ENCODE peak calls at places on chromosomes 4 and X, in four cellular contexts. One of them, this sample, is unnamed.
A peak's percentile ranks its signal among the peaks of the same experiment; 100 is the strongest.

GRCh38 chrX:129719931-129720520 is 18.8 kb upstream of the XPNPEP2 start:
- DNase-seq in NCI-H524: no peak
- DNase-seq in NCI-H446 treated with DMSO at 0.1 percent for 48 hours: no peak
- DNase-seq in OCI-M1: no peak
- DNase-seq in this sample: no peak

GRCh38 chrX:28225508-28225907 is 244.3 kb upstream of the DCAF8L1 start:
- DNase-seq in NCI-H524: no peak
- DNase-seq in NCI-H446 treated with DMSO at 0.1 percent for 48 hours: no peak
- DNase-seq in OCI-M1: no peak
- DNase-seq in this sample: no peak

GRCh38 chr4:173168396-173169177 is at the start of gene GALNT7:
- DNase-seq in NCI-H524: peak; percentile 29
- DNase-seq in NCI-H446 treated with DMSO at 0.1 percent for 48 hours: peak; percentile 53
- DNase-seq in OCI-M1: peak; percentile 88
- DNase-seq in this sample: peak; percentile 72

GRCh38 chr4:42452823-42453222 is 55.5 kb downstream of the SHISA3 start:
- DNase-seq in NCI-H524: no peak
- DNase-seq in NCI-H446 treated with DMSO at 0.1 percent for 48 hours: no peak
- DNase-seq in OCI-M1: no peak
- DNase-seq in this sample: no peak

GRCh38 chr4:89838005-89838404 is 1.0 kb upstream of the SNCA start:
- DNase-seq in NCI-H524: peak; percentile 45
- DNase-seq in NCI-H446 treated with DMSO at 0.1 percent for 48 hours: peak; percentile 10
- DNase-seq in OCI-M1: peak; percentile 72
- DNase-seq in this sample: peak; percentile 22

GRCh38 chr4:147388016-147388415 is 92.9 kb upstream of the EDNRA start:
- DNase-seq in NCI-H524: no peak
- DNase-seq in NCI-H446 treated with DMSO at 0.1 percent for 48 hours: no peak
- DNase-seq in OCI-M1: no peak
- DNase-seq in this sample: no peak

GRCh38 chr4:29278580-29278979 is 1441.6 kb upstream of the PCDH7 start:
- DNase-seq in NCI-H524: no peak
- DNase-seq in NCI-H446 treated with DMSO at 0.1 percent for 48 hours: no peak
- DNase-seq in OCI-M1: no peak
- DNase-seq in this sample: no peak

GRCh38 chr4:141395246-141395830 is 174.6 kb downstream of the ZNF330 start:
- DNase-seq in NCI-H524: no peak
- DNase-seq in NCI-H446 treated with DMSO at 0.1 percent for 48 hours: no peak
- DNase-seq in OCI-M1: peak; percentile 53
- DNase-seq in this sample: no peak

GRCh38 chrX:104309169-104309568 is 54.4 kb upstream of the ESX1 start:
- DNase-seq in NCI-H524: no peak
- DNase-seq in NCI-H446 treated with DMSO at 0.1 percent for 48 hours: no peak
- DNase-seq in OCI-M1: no peak
- DNase-seq in this sample: no peak

GRCh38 chrX:15815779-15816452 is 25.6 kb downstream of the ZRSR2 start:
- DNase-seq in NCI-H524: no peak
- DNase-seq in NCI-H446 treated with DMSO at 0.1 percent for 48 hours: no peak
- DNase-seq in OCI-M1: peak; percentile 67
- DNase-seq in this sample: peak; percentile 57

GRCh38 chrX:132041016-132041415 is 17.9 kb downstream of the STK26 start:
- DNase-seq in NCI-H524: no peak
- DNase-seq in NCI-H446 treated with DMSO at 0.1 percent for 48 hours: no peak
- DNase-seq in OCI-M1: no peak
- DNase-seq in this sample: no peak